ENCODE peak calls at places on chromosome 22, in nine cellular contexts. V, I, A, W, L, Z, J, D and F are unnamed samples.

GRCh38 chr22:41910599-41911291 is 4.1 kb downstream of the SHISA8 start:
- DNase-seq in W (no peak), A (no peak), Z (peak; percentile 15), L (no peak), D (no peak), V (no peak), I (peak; percentile 38), J (no peak), F (no peak)

GRCh38 chr22:30947821-30948454 is 20.6 kb downstream of the MORC2 start:
- DNase-seq in W (no peak), J (no peak), D (peak; percentile 12), V (no peak), I (peak; percentile 71), Z (peak; percentile 67), L (no peak), A (no peak), F (no peak)

GRCh38 chr22:35733036-35733435 is 15.4 kb downstream of the APOL5 start:
- DNase-seq in I (no peak), D (no peak), Z (no peak), J (no peak), W (no peak), V (no peak), L (no peak), A (no peak), F (no peak)

GRCh38 chr22:23256986-23257888 is 76.9 kb downstream of the BCR start:
- DNase-seq in W (peak; percentile 74), J (no peak), A (no peak), L (no peak), Z (peak; percentile 82), D (no peak), V (no peak), I (peak; percentile 61), F (no peak)

GRCh38 chr22:25514436-25514835 is 50.0 kb upstream of the GRK3 start:
- DNase-seq in I (peak; percentile 39), W (no peak), Z (no peak), J (no peak), A (no peak), D (no peak), V (no peak), L (no peak), F (no peak)

GRCh38 chr22:37281646-37282384 is 493 bp upstream of the CYTH4 start:
- DNase-seq in L (no peak), D (no peak), V (no peak), Z (no peak), A (no peak), I (no peak), J (no peak), W (no peak), F (no peak)

GRCh38 chr22:49260681-49261580 is 566.7 kb downstream of the BRD1 start:
- DNase-seq in V (no peak), J (no peak), W (no peak), I (no peak), D (no peak), L (no peak), Z (no peak), A (no peak), F (no peak)

GRCh38 chr22:23767673-23768548 is at the start of gene CHCHD10:
- DNase-seq in D (no peak), W (peak; percentile 89), V (peak; percentile 73), L (peak; percentile 47), A (peak; percentile 64), I (peak; percentile 67), Z (peak; percentile 74), J (peak; percentile 75), F (peak; percentile 91)

GRCh38 chr22:38218661-38219331 is 17.0 kb downstream of the MAFF start:
- DNase-seq in L (no peak), J (peak; percentile 33), D (peak; percentile 80), A (peak; percentile 38), W (peak; percentile 81), V (no peak), I (peak; percentile 96), Z (peak; percentile 89), F (no peak)

GRCh38 chr22:24492391-24492790 is 2.7 kb upstream of the UPB1 start:
- DNase-seq in D (no peak), W (no peak), J (no peak), A (no peak), I (no peak), V (no peak), L (no peak), Z (no peak), F (no peak)

GRCh38 chr22:33909075-33909458 is 11.2 kb downstream of the LARGE1 start:
- DNase-seq in J (no peak), W (no peak), V (no peak), I (no peak), Z (peak; percentile 48), L (no peak), D (no peak), A (no peak), F (no peak)

GRCh38 chr22:40819741-40820140 is 595 bp upstream of the SLC25A17 start:
- DNase-seq in A (no peak), V (no peak), D (no peak), L (no peak), I (peak; percentile 33), W (no peak), Z (peak; percentile 49), J (no peak), F (no peak)

GRCh38 chr22:44181033-44181911 is 547 bp downstream of the PARVG start:
- DNase-seq in J (peak; percentile 52), D (no peak), I (no peak), W (no peak), V (no peak), L (no peak), Z (no peak), A (peak; percentile 62), F (no peak)

GRCh38 chr22:16801088-16801487 is 24.1 kb downstream of the XKR3 start:
- DNase-seq in I (no peak), D (no peak), J (no peak), W (no peak), V (no peak), A (no peak), L (no peak), Z (no peak), F (no peak)

GRCh38 chr22:35987487-35987886 is 41.1 kb downstream of the RBFOX2 start:
- DNase-seq in V (no peak), Z (peak; percentile 85), W (no peak), J (no peak), L (no peak), I (peak; percentile 24), A (no peak), D (no peak), F (no peak)

GRCh38 chr22:33024626-33025025 is 33.6 kb downstream of the SYN3 start:
- DNase-seq in J (no peak), D (no peak), V (no peak), I (no peak), A (no peak), L (no peak), W (no peak), Z (no peak), F (peak; percentile 71)

GRCh38 chr22:23291806-23292452 is 111.6 kb downstream of the BCR start:
- DNase-seq in A (no peak), I (no peak), W (no peak), V (no peak), Z (no peak), D (no peak), J (no peak), L (no peak), F (no peak)

GRCh38 chr22:29202231-29203192 is 3.2 kb upstream of the EMID1 start:
- DNase-seq in A (no peak), J (peak; percentile 47), Z (peak; percentile 5), L (no peak), I (peak; percentile 45), V (no peak), W (peak; percentile 56), D (no peak), F (no peak)

GRCh38 chr22:37906364-37907008 is 389 bp downstream of the MICALL1 start:
- DNase-seq in W (peak; percentile 30), L (no peak), V (no peak), D (no peak), I (no peak), J (no peak), Z (no peak), A (peak; percentile 23), F (no peak)

GRCh38 chr22:40436460-40437431 is 66.4 kb downstream of the SGSM3 start:
- DNase-seq in D (no peak), Z (peak; percentile 71), J (no peak), A (no peak), V (peak; percentile 17), W (no peak), L (peak; percentile 23), I (peak; percentile 75), F (no peak)

GRCh38 chr22:44429941-44430587 is 68.0 kb downstream of the RTL6 start:
- DNase-seq in W (no peak), D (no peak), J (no peak), A (no peak), I (no peak), Z (no peak), L (no peak), V (no peak), F (no peak)

GRCh38 chr22:30733081-30733680 is 38.5 kb downstream of the OSBP2 start:
- DNase-seq in A (no peak), Z (peak; percentile 63), V (no peak), I (peak; percentile 18), L (no peak), J (no peak), D (peak; percentile 29), W (no peak), F (no peak)

GRCh38 chr22:43587574-43587973 is 175.8 kb downstream of the MPPED1 start:
- DNase-seq in W (no peak), A (no peak), I (no peak), J (no peak), D (no peak), Z (peak; percentile 13), L (no peak), V (no peak), F (no peak)

GRCh38 chr22:46953968-46954755 is 191.7 kb downstream of the TBC1D22A start:
- DNase-seq in A (no peak), J (no peak), L (no peak), V (no peak), Z (no peak), D (peak; percentile 16), I (no peak), W (no peak), F (no peak)

GRCh38 chr22:17770180-17771077 is 3.8 kb downstream of the BID start:
- DNase-seq in L (no peak), I (no peak), A (no peak), V (no peak), J (no peak), Z (no peak), W (no peak), D (no peak), F (no peak)

GRCh38 chr22:20243545-20244249 is 24.4 kb downstream of the RTN4R start:
- DNase-seq in W (peak; percentile 39), A (peak; percentile 37), Z (peak; percentile 71), I (peak; percentile 62), L (peak; percentile 70), D (peak; percentile 40), J (peak; percentile 41), V (no peak), F (peak; percentile 30)

GRCh38 chr22:22369962-22370265 is 125.3 kb downstream of the VPREB1 start:
- DNase-seq in V (no peak), L (no peak), I (no peak), W (no peak), A (no peak), J (no peak), D (no peak), Z (no peak), F (no peak)

GRCh38 chr22:30309981-30310672 is 16.6 kb downstream of the TBC1D10A start:
- DNase-seq in D (no peak), W (no peak), A (no peak), Z (peak; percentile 45), I (peak; percentile 85), J (no peak), L (no peak), V (no peak), F (no peak)

GRCh38 chr22:27424319-27424718 is 377.2 kb downstream of the MN1 start:
- DNase-seq in L (no peak), W (no peak), J (no peak), Z (no peak), V (no peak), D (no peak), I (no peak), A (no peak), F (no peak)

GRCh38 chr22:28951969-28952521 is 68.7 kb downstream of the ZNRF3 start:
- DNase-seq in D (peak; percentile 36), L (no peak), W (no peak), Z (peak; percentile 19), I (no peak), J (no peak), A (no peak), V (no peak), F (peak; percentile 89)

GRCh38 chr22:19597399-19597735 is 73.2 kb upstream of the CLDN5 start:
- DNase-seq in V (no peak), A (peak; percentile 45), Z (no peak), J (no peak), D (no peak), I (no peak), L (no peak), W (no peak), F (no peak)